ENCODE peak calls at places on chromosomes 11 and 22, in seven cellular contexts. D, B, L, J, I, G and K are unnamed samples.

GRCh38 chr22:41565403-41566054 is 4.7 kb downstream of the CSDC2 start:
- DNase-seq in J (peak; percentile 86), B (peak; percentile 55), D (no peak), L (no peak), G (no peak), I (no peak), K (no peak)

GRCh38 chr11:130945945-130946344 is 29.7 kb upstream of the SNX19 start:
- DNase-seq in G (no peak), D (no peak), I (no peak), B (peak; percentile 57), J (peak; percentile 67), L (peak; percentile 52), K (peak; percentile 41)

GRCh38 chr11:101401245-101401644 is 182.6 kb downstream of the TRPC6 start:
- DNase-seq in L (no peak), B (peak; percentile 19), D (no peak), I (no peak), G (no peak), J (peak; percentile 19), K (no peak)

GRCh38 chr11:83047515-83048225 is 24.0 kb downstream of the RAB30 start:
- DNase-seq in I (no peak), G (no peak), L (no peak), J (peak; percentile 43), D (no peak), B (no peak), K (no peak)

GRCh38 chr11:75133976-75134375 is 16.9 kb upstream of the SLCO2B1 start:
- DNase-seq in L (no peak), G (no peak), D (no peak), I (no peak), B (no peak), J (no peak), K (no peak)

GRCh38 chr11:8090756-8091155 is 9.7 kb downstream of the TUB start:
- DNase-seq in D (no peak), G (no peak), L (no peak), B (no peak), J (no peak), I (no peak), K (no peak)

GRCh38 chr11:44862546-44863101 is 88.1 kb downstream of the TP53I11 start:
- DNase-seq in D (no peak), I (no peak), G (no peak), B (no peak), L (no peak), J (peak; percentile 8), K (no peak)

GRCh38 chr11:117866526-117866925 is 9.9 kb downstream of the FXYD6 start:
- DNase-seq in J (no peak), D (no peak), L (no peak), G (no peak), I (no peak), B (no peak), K (no peak)

GRCh38 chr22:23622634-23623033 is 9.5 kb downstream of the DRICH1 start:
- DNase-seq in D (no peak), B (no peak), I (no peak), L (no peak), G (no peak), J (no peak), K (no peak)

GRCh38 chr11:120719348-120719747 is 207.8 kb downstream of the GRIK4 start:
- DNase-seq in B (no peak), J (no peak), L (no peak), I (no peak), G (no peak), D (no peak), K (no peak)

GRCh38 chr11:70521475-70522260 is 123.3 kb downstream of the CTTN start:
- DNase-seq in D (no peak), I (no peak), L (no peak), J (no peak), G (no peak), B (no peak), K (no peak)

GRCh38 chr22:39598017-39598965 is 27.7 kb downstream of the CACNA1I start:
- DNase-seq in J (no peak), L (no peak), I (no peak), D (no peak), G (peak; percentile 89), B (no peak), K (no peak)

GRCh38 chr22:33302049-33302545 is 243.9 kb upstream of the SYN3 start:
- DNase-seq in J (peak; percentile 47), B (peak; percentile 4), L (peak; percentile 84), D (peak; percentile 74), I (peak; percentile 90), G (peak; percentile 95), K (peak; percentile 75)

GRCh38 chr11:69982675-69983570 is 95.2 kb upstream of the ANO1 start:
- DNase-seq in D (no peak), L (no peak), J (no peak), B (no peak), I (peak; percentile 79), G (no peak), K (no peak)

DNA sequence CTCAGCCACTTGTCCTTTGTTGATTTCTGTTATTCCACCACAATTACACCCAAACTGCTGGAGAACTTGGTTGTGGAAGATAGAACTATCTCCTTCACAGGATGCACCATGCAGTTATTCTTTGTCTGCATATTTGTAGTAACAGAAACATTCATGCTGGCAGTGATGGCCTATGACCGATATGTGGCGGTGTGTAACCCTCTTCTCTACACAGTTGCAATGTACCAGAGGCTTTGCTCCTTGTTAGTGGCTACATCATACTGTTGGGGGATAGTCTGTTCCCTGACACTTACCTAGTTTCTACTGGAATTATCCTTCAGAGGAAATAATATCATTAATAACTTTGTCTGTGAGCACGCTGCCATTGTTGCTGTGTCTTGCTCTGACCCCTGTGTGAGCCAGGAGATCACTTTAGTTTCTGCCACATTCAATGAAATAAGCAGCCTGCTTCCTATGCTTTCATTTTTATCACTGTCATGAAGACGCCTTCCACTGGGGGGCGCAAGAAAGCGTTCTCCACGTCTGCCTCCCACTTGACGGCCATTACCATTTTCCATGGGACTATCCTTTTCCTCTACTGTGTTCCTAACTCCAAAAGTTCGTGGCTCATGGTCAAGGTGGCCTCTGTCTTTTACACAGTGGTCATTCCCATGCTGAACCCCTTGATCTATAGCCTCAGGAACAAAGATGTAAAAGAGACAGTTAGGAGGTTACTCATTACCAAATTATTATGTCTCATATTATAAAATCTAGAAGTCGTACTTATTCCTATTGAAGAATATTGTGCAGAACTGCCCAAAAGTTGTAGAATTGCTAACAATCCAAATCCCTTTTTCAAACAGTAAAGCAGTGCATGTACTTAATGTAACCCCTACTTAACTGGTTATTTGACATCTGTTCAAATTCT is 53.2 kb downstream of the OR4C6 start:
- DNase-seq in B (no peak), I (no peak), D (no peak), G (no peak), L (no peak), J (no peak), K (no peak)
- TF ChIP-seq CTCF in B (no peak), I (no peak), D (no peak), G (no peak), L (no peak), J (no peak), K (no peak)

GRCh38 chr22:22103078-22103593 is 120.5 kb upstream of the TOP3B start:
- DNase-seq in J (no peak), B (no peak), I (no peak), G (no peak), D (peak; percentile 34), L (no peak), K (no peak)
- TF ChIP-seq CTCF in J (peak; percentile 46), B (peak; percentile 43), I (no peak), G (no peak), D (no peak), L (peak; percentile 24), K (no peak)

DNA sequence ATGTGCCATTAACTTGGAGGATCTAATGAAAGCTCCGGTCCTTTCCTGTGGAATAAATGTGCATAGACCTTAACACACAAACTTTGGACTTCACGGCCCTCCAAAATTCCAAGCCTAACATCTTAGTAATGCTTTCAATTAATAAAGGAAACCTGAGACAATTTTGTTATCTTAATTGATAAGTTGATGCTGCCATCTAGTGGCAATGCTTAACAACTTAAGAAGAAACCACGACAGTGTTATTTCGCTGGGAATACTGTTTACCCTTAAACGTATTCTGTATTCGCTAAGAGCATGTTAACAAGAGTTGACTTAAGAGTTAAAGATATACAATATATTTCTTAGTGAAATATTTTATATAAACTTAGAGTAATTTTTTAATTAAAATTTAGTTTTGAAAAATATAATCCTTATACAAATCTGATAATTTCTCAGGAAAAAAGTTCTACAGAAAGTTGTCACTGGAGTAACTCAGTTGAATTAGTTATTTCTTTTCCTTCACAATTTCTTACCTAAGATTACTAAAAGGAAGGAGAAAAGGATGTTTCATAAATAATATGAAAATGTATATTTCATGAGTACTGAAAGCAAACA is 35.0 kb upstream of the OR9G4 start:
- DNase-seq in G (no peak), L (no peak), B (no peak), I (no peak), J (peak; percentile 49), D (no peak), K (no peak)
- TF ChIP-seq CTCF in G (no peak), L (peak; percentile 69), B (peak; percentile 59), I (peak; percentile 58), J (peak; percentile 48), D (peak; percentile 72), K (no peak)

GRCh38 chr22:22508274-22509176 is at the start of gene ZNF280B:
- DNase-seq in B (peak; percentile 7), L (peak; percentile 46), D (no peak), J (peak; percentile 87), I (peak; percentile 45), G (no peak), K (no peak)
- TF ChIP-seq CTCF in B (peak; percentile 74), L (peak; percentile 50), D (peak; percentile 57), J (peak; percentile 77), I (peak; percentile 23), G (no peak), K (no peak)

DNA sequence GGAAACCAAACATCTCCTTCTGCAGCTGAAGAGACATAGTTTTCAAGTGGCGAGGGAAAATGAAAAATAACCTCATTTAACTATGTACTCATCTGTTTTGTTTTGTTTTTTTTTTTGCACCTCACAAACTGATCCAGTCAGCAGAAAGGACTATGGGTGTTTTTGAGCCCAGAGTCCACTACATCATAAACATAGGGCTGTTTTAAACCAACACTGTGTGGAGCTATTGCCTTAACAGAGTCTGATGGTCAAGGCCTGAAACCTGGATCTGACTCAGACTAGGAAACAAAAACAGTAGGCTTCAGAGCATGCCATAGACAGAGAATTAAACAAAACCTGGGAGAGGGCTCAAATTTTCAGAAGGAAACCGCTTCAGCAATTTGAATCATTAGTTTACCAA is 99.3 kb upstream of the FSHB start:
- DNase-seq in B (no peak), J (no peak), D (no peak), I (no peak), G (no peak), L (no peak), K (no peak)
- TF ChIP-seq CTCF in B (no peak), J (no peak), D (peak; percentile 45), I (no peak), G (no peak), L (peak; percentile 44), K (no peak)

GRCh38 chr22:26763633-26764295 is 106.4 kb downstream of the MIAT start:
- DNase-seq in L (no peak), J (no peak), G (no peak), D (no peak), B (no peak), I (no peak), K (no peak)
- TF ChIP-seq CTCF in L (no peak), J (no peak), G (no peak), D (no peak), B (no peak), I (no peak), K (no peak)

DNA sequence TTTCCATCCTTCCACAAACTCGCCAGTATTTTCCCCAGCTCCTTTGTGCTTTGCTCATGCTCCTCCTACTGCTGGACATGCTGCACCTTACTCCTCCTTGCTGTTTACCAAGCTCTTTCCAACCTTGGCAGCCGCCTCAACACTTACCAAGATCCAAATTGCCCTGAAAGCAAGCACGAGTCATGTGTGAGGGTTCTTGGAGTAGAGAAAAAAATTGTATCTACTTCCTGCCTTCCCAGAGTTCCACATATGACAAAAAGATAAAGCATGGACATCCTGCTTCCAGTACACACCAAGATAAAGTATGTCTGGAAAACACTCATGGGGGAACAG is 767.5 kb downstream of the NTM start:
- DNase-seq in J (no peak), D (no peak), L (no peak), B (no peak), G (no peak), I (no peak), K (no peak)
- TF ChIP-seq CTCF in J (no peak), D (no peak), L (no peak), B (no peak), G (no peak), I (no peak), K (no peak)